ENCODE peak calls at places on chromosome 17, in six cellular contexts. G is pancreas, C is heart left ventricle, H is foreskin fibroblast, N is cardiac fibroblast, L is testis. Y is an unnamed sample.

GRCh38 chr17:50833396-50834125 is 1.8 kb upstream of the WFIKKN2 start:
- DNase-seq in G (no peak), C (no peak), H (no peak), N (no peak), L (no peak), Y (no peak)

GRCh38 chr17:75271955-75272847 is 1.2 kb upstream of the MIF4GD start:
- DNase-seq in G (peak), C (peak), H (peak), N (peak), L (peak), Y (peak)

GRCh38 chr17:82386256-82386831 is 14.8 kb downstream of the UTS2R start:
- DNase-seq in G (no peak), C (no peak), H (no peak), N (no peak), L (no peak), Y (peak)

GRCh38 chr17:82977586-82977985 is 101.8 kb upstream of the METRNL start:
- DNase-seq in G (no peak), C (no peak), H (no peak), N (no peak), L (no peak), Y (no peak)

GRCh38 chr17:76886395-76886794 is 18.2 kb downstream of the MGAT5B start:
- DNase-seq in G (no peak), C (no peak), H (no peak), N (no peak), L (no peak), Y (no peak)

GRCh38 chr17:42291136-42291535 is 2.8 kb downstream of the STAT5A start:
- DNase-seq in G (no peak), C (peak), H (no peak), N (no peak), L (no peak), Y (no peak)

GRCh38 chr17:79073706-79074088 is 927 bp upstream of the ENGASE start:
- DNase-seq in G (no peak), C (no peak), H (no peak), N (no peak), L (no peak), Y (no peak)

GRCh38 chr17:59372138-59372751 is 40.8 kb downstream of the YPEL2 start:
- DNase-seq in G (no peak), C (peak), H (peak), N (peak), L (peak), Y (no peak)

GRCh38 chr17:47806913-47807255 is 14.7 kb downstream of the OSBPL7 start:
- DNase-seq in G (no peak), C (no peak), H (no peak), N (no peak), L (no peak), Y (no peak)

GRCh38 chr17:82874011-82874835 is 34.4 kb upstream of the ZNF750 start:
- DNase-seq in G (peak), C (peak), H (no peak), N (no peak), L (no peak), Y (no peak)

GRCh38 chr17:58136669-58137279 is 11.4 kb upstream of the OR4D1 start:
- DNase-seq in G (no peak), C (no peak), H (no peak), N (peak), L (no peak), Y (no peak)

GRCh38 chr17:79102214-79102613 is 27.6 kb downstream of the ENGASE start:
- DNase-seq in G (no peak), C (no peak), H (no peak), N (no peak), L (no peak), Y (no peak)

GRCh38 chr17:43701318-43701743 is 39.6 kb upstream of the MEOX1 start:
- DNase-seq in G (no peak), C (no peak), H (peak), N (peak), L (no peak), Y (no peak)

GRCh38 chr17:22304667-22305303 is 612.5 kb downstream of the KCNJ18 start:
- DNase-seq in G (no peak), C (no peak), H (no peak), N (no peak), L (peak), Y (no peak)

GRCh38 chr17:81543339-81543675 is 8.8 kb downstream of the FAAP100 start:
- DNase-seq in G (no peak), C (peak), H (no peak), N (no peak), L (no peak), Y (peak)

GRCh38 chr17:72297326-72298115 is 176.7 kb downstream of the SOX9 start:
- DNase-seq in G (no peak), C (peak), H (no peak), N (peak), L (peak), Y (peak)

GRCh38 chr17:64657610-64658125 is 4.4 kb downstream of the SMURF2 start:
- DNase-seq in G (no peak), C (no peak), H (no peak), N (no peak), L (no peak), Y (no peak)

GRCh38 chr17:32020943-32021617 is 13.9 kb downstream of the LRRC37B start:
- DNase-seq in G (no peak), C (no peak), H (peak), N (peak), L (no peak), Y (no peak)

GRCh38 chr17:17144061-17144460 is 62.1 kb downstream of the PLD6 start:
- DNase-seq in G (peak), C (no peak), H (no peak), N (no peak), L (no peak), Y (no peak)

GRCh38 chr17:79681101-79681621 is 49.6 kb upstream of the ENPP7 start:
- DNase-seq in G (peak), C (no peak), H (no peak), N (no peak), L (no peak), Y (peak)

GRCh38 chr17:67891481-67892119 is 66.3 kb downstream of the BPTF start:
- DNase-seq in G (no peak), C (no peak), H (peak), N (peak), L (peak), Y (no peak)

GRCh38 chr17:42929497-42929844 is 28.9 kb downstream of the G6PC1 start:
- DNase-seq in G (no peak), C (no peak), H (no peak), N (no peak), L (no peak), Y (no peak)

GRCh38 chr17:17628388-17629008 is 37.0 kb upstream of the PEMT start:
- DNase-seq in G (no peak), C (no peak), H (no peak), N (no peak), L (no peak), Y (no peak)

GRCh38 chr17:65514541-65514940 is 46.9 kb downstream of the AXIN2 start:
- DNase-seq in G (no peak), C (no peak), H (peak), N (peak), L (no peak), Y (no peak)

GRCh38 chr17:65556014-65556909 is 5.2 kb downstream of the AXIN2 start:
- DNase-seq in G (peak), C (peak), H (peak), N (peak), L (peak), Y (peak)

GRCh38 chr17:49519781-49520180 is 24.7 kb downstream of the NGFR start:
- DNase-seq in G (no peak), C (peak), H (no peak), N (no peak), L (peak), Y (peak)

GRCh38 chr17:73365934-73366623 is 54.3 kb upstream of the CDC42EP4 start:
- DNase-seq in G (peak), C (peak), H (no peak), N (peak), L (peak), Y (peak)

GRCh38 chr17:53390575-53390974 is 432.2 kb upstream of the KIF2B start:
- DNase-seq in G (no peak), C (no peak), H (no peak), N (no peak), L (no peak), Y (no peak)

GRCh38 chr17:72702136-72702735 is 390.3 kb downstream of the SLC39A11 start:
- DNase-seq in G (no peak), C (no peak), H (no peak), N (peak), L (no peak), Y (no peak)

GRCh38 chr17:77304051-77304745 is 163.4 kb downstream of the SEC14L1 start:
- DNase-seq in G (no peak), C (no peak), H (peak), N (peak), L (no peak), Y (no peak)

GRCh38 chr17:52159810-52160578 is 1.5 kb upstream of the CA10 start:
- DNase-seq in G (no peak), C (no peak), H (no peak), N (no peak), L (no peak), Y (no peak)

GRCh38 chr17:52157603-52158449 is 688 bp downstream of the CA10 start:
- DNase-seq in G (peak), C (no peak), H (no peak), N (no peak), L (no peak), Y (no peak)

GRCh38 chr17:52159159-52159809 is 770 bp upstream of the CA10 start:
- DNase-seq in G (no peak), C (no peak), H (no peak), N (no peak), L (no peak), Y (no peak)

GRCh38 chr17:52157161-52157560 is 1.4 kb downstream of the CA10 start:
- DNase-seq in G (peak), C (no peak), H (no peak), N (no peak), L (no peak), Y (no peak)

DNA sequence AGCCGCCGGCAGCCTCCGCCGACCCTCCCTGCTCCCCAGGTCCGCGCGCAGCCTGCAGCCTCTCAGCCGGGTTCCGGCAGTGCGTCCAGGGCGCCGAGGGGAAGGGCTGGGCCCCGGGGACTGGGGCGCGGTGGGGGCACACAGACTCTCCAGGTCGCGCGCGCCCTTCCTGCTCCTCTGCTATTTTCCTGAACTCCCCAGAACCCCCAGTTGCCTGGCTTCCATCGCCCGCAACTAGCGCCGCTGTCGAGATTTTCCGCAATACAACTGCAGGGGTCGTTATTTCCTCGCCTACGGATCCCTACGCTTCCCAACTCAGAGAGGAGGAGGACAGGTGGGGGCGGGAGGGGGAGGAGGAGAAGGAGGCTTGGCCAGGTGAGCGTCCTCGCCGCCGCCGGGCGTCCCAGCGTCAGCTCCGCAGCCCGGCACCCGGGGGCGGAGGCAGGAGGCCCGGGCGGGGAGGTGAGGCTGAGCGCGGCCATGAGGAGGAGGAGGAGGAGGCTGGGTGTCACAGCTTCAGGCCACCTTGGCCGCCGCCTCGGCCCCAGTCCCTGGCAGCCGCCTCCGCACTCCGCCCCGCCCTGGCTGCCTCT is at the start of gene CA10:
- DNase-seq in G (peak), C (no peak), H (no peak), N (no peak), L (no peak), Y (no peak)
- TF ChIP-seq CTCF in G (no peak), C (no peak), H (no peak), N (no peak), L (no peak), Y (no peak)

DNA sequence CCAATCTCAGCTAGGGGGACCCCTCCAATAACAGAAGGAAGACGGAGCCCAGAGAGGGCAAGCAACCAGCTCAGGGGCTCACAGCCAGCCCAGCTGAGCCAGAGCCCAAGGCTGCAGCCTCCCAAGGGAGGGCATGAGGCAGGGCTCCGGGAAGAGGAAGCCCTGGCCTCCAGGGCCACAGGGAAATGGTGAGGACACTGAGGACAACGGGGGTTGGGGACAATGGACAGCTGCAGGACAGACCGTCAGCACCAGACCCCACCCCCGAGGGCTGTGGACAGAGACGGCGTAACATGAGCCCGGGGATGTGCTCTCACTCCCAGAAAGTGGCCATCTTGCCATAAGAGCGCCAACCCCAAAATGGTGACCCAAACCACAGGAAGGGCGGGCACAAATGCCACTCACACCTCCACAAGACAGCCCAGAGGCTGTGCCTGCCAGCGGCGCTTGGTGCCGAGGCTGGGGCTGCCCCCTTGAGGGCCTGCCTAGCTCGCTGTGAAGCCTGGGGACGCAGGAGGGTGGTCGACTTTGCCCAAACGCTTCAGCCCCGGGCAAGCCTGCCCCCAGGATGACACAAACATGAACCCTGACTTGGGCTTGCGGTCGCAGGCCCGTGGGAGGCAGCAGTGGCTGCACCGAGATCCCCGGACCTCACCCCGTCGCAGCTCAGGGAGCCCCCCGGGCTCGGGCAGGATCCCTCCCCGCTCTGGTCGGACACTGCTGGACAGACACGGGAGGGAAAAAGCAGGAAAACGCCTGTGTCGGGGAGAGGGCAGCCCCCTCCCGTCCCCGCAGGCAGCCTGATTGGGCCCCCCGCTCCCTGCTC is 10.5 kb downstream of the PIMREG start:
- DNase-seq in G (no peak), C (peak), H (no peak), N (no peak), L (no peak), Y (no peak)
- H3K4me3 ChIP-seq in G (no peak), C (peak), H (no peak), N (no peak), L (peak), Y (peak)

GRCh38 chr17:2075336-2076056 is 20.6 kb downstream of the HIC1 start:
- DNase-seq in G (no peak), C (peak), H (no peak), N (no peak), L (no peak), Y (no peak)
- TF ChIP-seq CTCF in G (no peak), C (no peak), H (peak), N (peak), L (peak), Y (peak)

DNA sequence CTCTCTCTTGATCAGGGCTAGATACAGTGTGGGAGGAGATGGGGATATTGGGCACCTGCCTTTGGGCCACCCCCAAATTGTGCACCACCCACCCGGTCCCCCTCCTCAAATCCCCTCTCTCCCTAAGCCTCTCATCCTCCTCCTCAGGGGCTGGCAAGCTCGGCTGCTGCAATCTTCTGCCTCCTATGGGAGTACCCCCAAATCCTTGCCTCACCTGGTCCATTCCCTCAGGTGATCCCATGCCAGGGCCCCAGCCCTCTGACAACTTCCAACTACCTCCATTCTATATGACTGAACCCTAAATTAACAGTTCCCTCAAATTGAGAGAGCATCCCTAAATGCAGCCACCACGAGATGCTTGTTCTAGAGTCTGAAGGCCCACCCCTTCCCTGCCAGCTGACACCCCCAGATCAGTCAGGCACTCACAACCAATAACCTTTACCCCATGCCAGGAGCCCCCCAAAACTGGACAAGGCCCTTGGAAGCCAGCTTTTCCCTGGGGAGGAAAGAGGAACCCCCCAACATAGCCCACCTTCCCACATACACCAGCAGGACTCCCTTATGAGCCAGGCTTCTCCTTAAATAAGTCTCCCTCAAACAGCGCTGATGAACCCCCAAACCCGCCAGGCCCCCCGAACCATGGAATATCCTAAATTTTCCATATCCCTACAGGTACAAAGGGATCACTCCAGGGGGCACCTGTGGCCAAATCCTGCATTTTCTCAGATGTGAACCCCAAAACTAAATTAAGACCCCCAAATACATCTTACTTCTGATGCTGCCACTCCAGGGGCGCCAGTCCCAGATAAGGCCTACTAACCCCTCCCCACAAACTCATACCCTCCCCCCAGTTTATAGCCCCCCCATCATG is 3.2 kb downstream of the DLG4 start:
- DNase-seq in G (peak), C (peak), H (no peak), N (no peak), L (no peak), Y (no peak)
- H3K4me3 ChIP-seq in G (no peak), C (peak), H (peak), N (peak), L (peak), Y (peak)